ENCODE peak calls at places on chromosome 10, in nine cellular contexts. G, Z, O, K, X, W, L, B and A are unnamed samples.

GRCh38 chr10:70691601-70692000 is 19.3 kb downstream of the ADAMTS14 start:
- DNase-seq in X (no peak), Z (no peak), L (no peak), G (no peak), W (no peak), B (no peak), K (no peak), O (no peak), A (no peak)

GRCh38 chr10:98394855-98395440 is 20.0 kb downstream of the PYROXD2 start:
- DNase-seq in G (no peak), O (no peak), X (no peak), B (no peak), L (no peak), W (no peak), K (no peak), Z (no peak), A (no peak)

GRCh38 chr10:87721781-87722180 is 62.1 kb downstream of the PAPSS2 start:
- DNase-seq in Z (no peak), K (no peak), O (no peak), G (no peak), X (no peak), B (no peak), L (no peak), W (no peak), A (no peak)

GRCh38 chr10:103921750-103922195 is 3.8 kb upstream of the STN1 start:
- DNase-seq in O (no peak), K (peak), W (peak), Z (peak), X (peak), G (no peak), L (peak), B (no peak), A (no peak)

GRCh38 chr10:52729259-52730104 is 43.1 kb downstream of the MBL2 start:
- DNase-seq in L (peak), W (peak), O (no peak), Z (no peak), G (peak), X (no peak), K (no peak), B (no peak), A (no peak)

GRCh38 chr10:24944512-24945255 is 7.7 kb downstream of the PRTFDC1 start:
- DNase-seq in X (peak), K (no peak), G (no peak), W (peak), O (no peak), B (no peak), Z (no peak), L (peak), A (no peak)

GRCh38 chr10:112732277-112732891 is 217.7 kb upstream of the TCF7L2 start:
- DNase-seq in G (no peak), K (no peak), L (no peak), X (no peak), W (no peak), Z (no peak), B (no peak), O (no peak), A (no peak)

GRCh38 chr10:19702215-19702614 is 114.0 kb upstream of the PLXDC2 start:
- DNase-seq in Z (no peak), W (no peak), O (no peak), L (no peak), B (no peak), K (no peak), G (no peak), X (no peak), A (no peak)

GRCh38 chr10:27612615-27613014 is 108.5 kb downstream of the RAB18 start:
- DNase-seq in G (no peak), B (no peak), X (no peak), K (no peak), Z (no peak), O (no peak), W (no peak), L (no peak), A (no peak)

GRCh38 chr10:89047397-89047796 is 56.8 kb downstream of the FAS start:
- DNase-seq in K (no peak), L (no peak), X (no peak), Z (no peak), B (no peak), W (no peak), G (no peak), O (no peak), A (no peak)

GRCh38 chr10:112959207-112959838 is 9.3 kb downstream of the TCF7L2 start:
- DNase-seq in K (no peak), L (peak), X (no peak), B (no peak), G (no peak), W (no peak), Z (no peak), O (peak), A (no peak)

GRCh38 chr10:110357252-110357780 is 52.6 kb upstream of the SMNDC1 start:
- DNase-seq in X (no peak), Z (no peak), B (no peak), O (no peak), G (no peak), K (no peak), L (peak), W (peak), A (peak)

GRCh38 chr10:47240173-47240572 is 59.8 kb upstream of the GDF10 start:
- DNase-seq in K (no peak), W (no peak), G (no peak), L (no peak), O (no peak), Z (no peak), X (no peak), B (no peak), A (peak)

GRCh38 chr10:17435187-17435586 is 19.2 kb downstream of the ST8SIA6 start:
- DNase-seq in K (no peak), W (no peak), G (no peak), L (no peak), B (no peak), Z (no peak), O (no peak), X (no peak), A (no peak)
- TF ChIP-seq POLR2AphosphoS5 in K (no peak), W (no peak), G (no peak), L (no peak), B (no peak), Z (no peak), O (no peak), X (no peak), A (no peak)

GRCh38 chr10:80150172-80150571 is 17.6 kb downstream of the PLAC9 start:
- DNase-seq in L (no peak), B (no peak), X (no peak), O (no peak), G (no peak), K (no peak), W (no peak), Z (no peak), A (no peak)

GRCh38 chr10:80144302-80145131 is 12.0 kb downstream of the PLAC9 start:
- DNase-seq in L (peak), X (no peak), Z (no peak), K (no peak), W (no peak), B (peak), G (peak), O (no peak), A (peak)

GRCh38 chr10:80146918-80147317 is 14.4 kb downstream of the PLAC9 start:
- DNase-seq in X (no peak), L (no peak), W (no peak), K (no peak), G (no peak), Z (no peak), O (peak), B (no peak), A (no peak)

GRCh38 chr10:80149123-80149522 is 16.6 kb downstream of the PLAC9 start:
- DNase-seq in B (no peak), Z (no peak), O (no peak), W (no peak), K (no peak), G (no peak), X (no peak), L (no peak), A (no peak)

GRCh38 chr10:80148166-80148805 is 15.8 kb downstream of the PLAC9 start:
- DNase-seq in L (no peak), X (no peak), Z (no peak), B (no peak), O (peak), W (no peak), G (no peak), K (no peak), A (peak)
- TF ChIP-seq POLR2AphosphoS5 in L (no peak), X (no peak), Z (peak), B (no peak), O (no peak), W (no peak), G (no peak), K (peak), A (no peak)

GRCh38 chr10:133255323-133255722 is 17.7 kb downstream of the VENTX start:
- DNase-seq in L (no peak), O (no peak), B (no peak), W (no peak), Z (no peak), G (no peak), K (no peak), X (no peak), A (no peak)
- TF ChIP-seq POLR2AphosphoS5 in L (no peak), O (no peak), B (no peak), W (no peak), Z (no peak), G (no peak), K (no peak), X (no peak), A (no peak)

DNA sequence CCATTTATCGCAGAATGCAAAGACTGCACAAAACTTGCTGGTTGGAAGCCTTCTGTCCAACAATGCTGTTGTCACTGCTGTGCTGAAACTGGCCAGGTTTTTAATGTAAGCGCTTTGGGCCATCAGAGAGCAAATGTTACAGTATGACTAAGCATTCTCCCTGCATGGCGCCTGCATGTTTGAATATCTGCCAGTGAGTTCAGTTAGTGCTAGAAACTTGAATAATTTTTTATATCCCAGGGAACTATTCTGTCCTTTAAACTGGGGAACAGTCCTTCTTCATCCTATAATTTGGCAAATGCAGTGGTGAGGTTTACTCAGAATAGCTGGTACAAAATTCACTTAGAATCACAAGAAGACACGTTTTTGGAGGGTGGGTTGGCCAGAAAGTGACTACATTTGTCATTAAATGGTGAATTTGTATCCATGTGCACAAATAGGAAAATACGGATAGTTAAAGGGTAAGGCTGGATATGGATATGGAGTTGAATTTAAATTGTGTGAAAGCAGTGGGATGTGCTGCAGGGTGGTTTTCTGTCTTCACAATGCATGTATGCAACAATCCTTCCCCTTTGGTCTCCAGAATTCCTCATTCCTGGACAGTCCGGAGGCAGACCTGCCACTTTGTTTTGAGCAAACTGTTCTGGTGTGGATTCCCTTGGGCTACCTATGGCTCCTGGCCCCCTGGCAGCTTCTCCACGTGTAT is 1.7 kb downstream of the ABCC2 start:
- DNase-seq in K (no peak), W (peak), O (no peak), X (no peak), G (no peak), B (no peak), Z (no peak), L (no peak), A (no peak)
- TF ChIP-seq POLR2AphosphoS5 in K (no peak), W (peak), O (no peak), X (no peak), G (no peak), B (no peak), Z (no peak), L (peak), A (no peak)

GRCh38 chr10:30002438-30003266 is 56.7 kb downstream of the JCAD start:
- DNase-seq in K (peak), O (peak), G (peak), Z (no peak), X (no peak), W (peak), L (peak), B (peak), A (peak)
- TF ChIP-seq POLR2AphosphoS5 in K (no peak), O (no peak), G (no peak), Z (no peak), X (peak), W (no peak), L (no peak), B (no peak), A (no peak)

DNA sequence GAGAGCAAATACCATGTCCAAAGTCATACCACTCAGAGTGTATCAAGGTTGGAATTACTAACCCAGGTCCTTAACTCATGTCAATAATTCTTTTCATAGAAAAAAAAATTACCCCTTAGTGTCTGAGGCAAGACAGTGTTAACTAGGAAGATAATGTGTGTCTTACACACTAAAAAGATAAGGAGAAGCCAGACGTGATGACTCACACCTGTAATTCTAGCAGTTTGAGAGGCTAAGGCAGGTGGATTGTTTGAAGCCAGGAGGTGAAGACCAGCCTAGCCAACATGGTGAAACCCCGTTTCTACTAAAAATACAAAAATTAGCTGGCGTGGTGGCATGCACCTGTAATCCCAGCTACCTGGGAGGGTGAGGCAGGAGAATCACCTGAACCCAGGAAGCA is 423.4 kb downstream of the SORCS1 start:
- DNase-seq in G (no peak), K (no peak), Z (no peak), X (no peak), L (no peak), B (no peak), O (no peak), W (no peak), A (no peak)
- TF ChIP-seq POLR2AphosphoS5 in G (no peak), K (no peak), Z (no peak), X (no peak), L (no peak), B (no peak), O (no peak), W (no peak), A (no peak)

DNA sequence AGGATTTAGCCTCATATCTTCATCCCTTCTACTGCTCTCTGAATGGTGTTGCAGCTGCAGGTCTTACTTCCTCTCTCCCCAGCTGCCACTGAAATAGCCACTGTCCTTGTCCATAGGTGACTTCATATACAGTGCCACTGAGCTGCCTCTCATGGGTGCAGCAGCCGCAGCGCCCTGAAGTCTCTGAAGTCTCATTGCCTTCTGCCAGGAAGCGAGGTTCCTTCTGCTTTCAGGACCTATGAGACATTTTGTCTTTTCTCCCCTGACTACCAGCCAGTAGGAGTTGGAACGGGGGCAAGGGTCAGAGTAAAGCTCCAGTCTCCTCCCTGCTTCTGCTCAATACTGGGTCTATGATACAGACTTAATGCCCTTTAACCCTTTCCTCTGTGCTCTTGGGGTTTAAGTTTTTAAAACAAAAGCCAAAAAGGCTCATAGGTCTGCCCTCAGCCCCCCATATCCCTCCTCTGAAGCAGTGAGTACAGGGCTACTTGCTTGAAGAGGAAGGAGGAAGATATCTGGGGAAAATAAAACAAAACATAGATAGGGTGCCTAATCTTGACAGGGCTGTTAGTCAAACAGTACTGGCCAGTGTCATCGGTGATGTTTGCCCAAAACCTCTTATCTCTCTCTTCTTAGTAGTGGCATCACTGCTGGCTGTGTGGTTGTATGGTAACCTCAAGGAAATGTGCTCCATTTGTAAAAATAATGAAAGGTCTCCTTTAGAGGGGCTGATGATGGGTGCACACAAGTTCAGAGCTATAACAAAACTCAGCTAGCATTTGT is 7.1 kb downstream of the PLCE1 start:
- DNase-seq in O (no peak), X (no peak), B (no peak), G (no peak), K (no peak), W (no peak), Z (no peak), L (no peak), A (no peak)
- TF ChIP-seq POLR2AphosphoS5 in O (no peak), X (no peak), B (no peak), G (no peak), K (no peak), W (no peak), Z (no peak), L (no peak), A (no peak)

GRCh38 chr10:76352300-76352699 is 920.9 kb downstream of the LRMDA start:
- DNase-seq in X (no peak), B (no peak), G (no peak), W (no peak), K (no peak), Z (no peak), L (peak), O (no peak), A (no peak)
- TF ChIP-seq POLR2AphosphoS5 in X (no peak), B (no peak), G (peak), W (no peak), K (no peak), Z (no peak), L (no peak), O (no peak), A (no peak)

DNA sequence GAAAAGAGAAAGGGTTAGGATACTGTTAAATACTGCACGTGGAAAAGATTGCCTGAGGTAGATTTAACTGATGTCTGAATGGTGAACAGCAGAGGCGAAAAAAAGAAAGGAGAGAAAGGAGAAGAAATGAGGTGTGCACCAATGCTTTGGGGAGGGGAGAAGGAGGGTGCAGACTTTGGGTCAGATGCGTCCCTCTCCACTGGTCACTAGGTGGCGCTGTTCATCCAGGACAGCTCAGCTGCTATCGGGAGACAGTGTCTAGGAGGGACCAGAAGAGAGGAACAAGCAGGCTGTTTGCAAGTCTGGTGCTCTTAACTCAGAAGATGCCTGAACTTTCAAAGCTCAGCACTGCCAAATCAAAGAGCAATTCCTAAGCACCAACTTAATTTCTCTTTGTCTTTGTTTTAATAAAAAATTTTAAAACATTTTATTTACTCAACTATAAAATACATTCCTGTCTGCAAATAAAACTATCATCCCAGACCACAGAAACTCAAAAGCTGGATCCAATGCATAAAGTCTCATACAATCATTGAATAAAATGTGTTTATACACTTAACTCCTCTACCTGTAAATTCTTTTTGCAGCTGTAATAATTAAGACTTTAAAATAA is 83.9 kb upstream of the PDLIM1 start:
- DNase-seq in X (no peak), L (peak), W (peak), B (peak), G (peak), O (peak), K (peak), Z (peak), A (no peak)
- TF ChIP-seq POLR2AphosphoS5 in X (peak), L (no peak), W (no peak), B (no peak), G (no peak), O (peak), K (no peak), Z (no peak), A (no peak)